ENCODE peak calls at places on chromosomes 5 and 9, in nine cellular contexts. B is activated naive CD4-positive, alpha-beta T cell treated with anti-CD3 and anti-CD28 coated beads, Interleukin-2, amount 10 ng/mL, durations not matched to agents 7 days and 5 days; Q is T1000; C is memory B cell; E is ecto neural progenitor cell; D is ACHN; T is activated naive CD8-positive, alpha-beta T cell treated with anti-CD3 and anti-CD28 coated beads, Interleukin-2, amount 50 U/mL, for 24 hours; F is GM13976; K is NT2/D1. W is an unnamed sample.

GRCh38 chr9:115691686-115692085 is 461.9 kb upstream of the PAPPA start:
- DNase-seq in B (no peak), Q (no peak), C (no peak), E (no peak), D (no peak), T (no peak), F (no peak), K (no peak), W (peak)

GRCh38 chr9:35645736-35646582 is 4.8 kb downstream of the SIT1 start:
- DNase-seq in B (no peak), Q (no peak), C (no peak), E (peak), D (peak), T (peak), F (no peak), K (peak), W (peak)

GRCh38 chr5:7094626-7095025 is 301.3 kb upstream of the ADCY2 start:
- DNase-seq in B (peak), Q (no peak), C (no peak), E (no peak), D (no peak), T (no peak), F (no peak), K (peak), W (no peak)

GRCh38 chr5:90221947-90222346 is 187.6 kb downstream of the CETN3 start:
- DNase-seq in B (no peak), Q (no peak), C (no peak), E (no peak), D (no peak), T (no peak), F (no peak), K (no peak), W (no peak)

GRCh38 chr5:110458313-110458712 is 268.2 kb downstream of the TMEM232 start:
- DNase-seq in B (no peak), Q (no peak), C (no peak), E (no peak), D (no peak), T (no peak), F (no peak), K (no peak), W (no peak)

GRCh38 chr5:74420220-74420619 is 220.3 kb downstream of the ENC1 start:
- DNase-seq in B (no peak), Q (no peak), C (no peak), E (no peak), D (no peak), T (no peak), F (no peak), K (no peak), W (no peak)

GRCh38 chr5:109485030-109485429 is 75.3 kb upstream of the PJA2 start:
- DNase-seq in B (no peak), Q (no peak), C (no peak), E (no peak), D (no peak), T (no peak), F (no peak), K (no peak), W (no peak)

GRCh38 chr5:176658817-176659216 is 11.5 kb downstream of the TSPAN17 start:
- DNase-seq in B (peak), Q (no peak), C (no peak), E (no peak), D (peak), T (no peak), F (no peak), K (no peak), W (no peak)

GRCh38 chr9:129281506-129282145 is 103.6 kb upstream of the IER5L start:
- DNase-seq in B (no peak), Q (no peak), C (no peak), E (peak), D (no peak), T (no peak), F (peak), K (no peak), W (no peak)

GRCh38 chr9:87503970-87504369 is 6.3 kb downstream of the DAPK1 start:
- DNase-seq in B (no peak), Q (no peak), C (no peak), E (no peak), D (no peak), T (no peak), F (no peak), K (no peak), W (no peak)

GRCh38 chr5:124702442-124703024 is 43.9 kb downstream of the ZNF608 start:
- DNase-seq in B (no peak), Q (no peak), C (no peak), E (no peak), D (no peak), T (no peak), F (no peak), K (no peak), W (no peak)

GRCh38 chr5:176533894-176534611 is 3.1 kb downstream of the RNF44 start:
- DNase-seq in B (peak), Q (no peak), C (no peak), E (no peak), D (no peak), T (peak), F (no peak), K (no peak), W (no peak)

GRCh38 chr5:139392678-139393496 is 2.0 kb downstream of the PROB1 start:
- DNase-seq in B (peak), Q (no peak), C (peak), E (peak), D (peak), T (peak), F (peak), K (no peak), W (peak)

GRCh38 chr5:148540636-148541035 is 113.7 kb downstream of the HTR4 start:
- DNase-seq in B (no peak), Q (no peak), C (no peak), E (no peak), D (no peak), T (no peak), F (no peak), K (no peak), W (no peak)

GRCh38 chr9:136081826-136082495 is 13.1 kb downstream of the NACC2 start:
- DNase-seq in B (no peak), Q (no peak), C (no peak), E (no peak), D (no peak), T (no peak), F (no peak), K (no peak), W (no peak)

GRCh38 chr5:40221255-40221654 is 458.5 kb upstream of the PTGER4 start:
- DNase-seq in B (no peak), Q (no peak), C (no peak), E (no peak), D (no peak), T (no peak), F (no peak), K (no peak), W (no peak)

GRCh38 chr5:32311404-32312193 is 1.1 kb downstream of the MTMR12 start:
- DNase-seq in B (no peak), Q (no peak), C (peak), E (no peak), D (no peak), T (no peak), F (no peak), K (peak), W (no peak)

GRCh38 chr5:130289132-130290088 is 385.1 kb downstream of the CHSY3 start:
- DNase-seq in B (no peak), Q (no peak), C (no peak), E (no peak), D (no peak), T (no peak), F (no peak), K (no peak), W (no peak)

GRCh38 chr9:108167136-108167900 is 677.7 kb upstream of the KLF4 start:
- DNase-seq in B (no peak), Q (no peak), C (no peak), E (no peak), D (no peak), T (no peak), F (no peak), K (no peak), W (no peak)

GRCh38 chr9:680106-680505 is 161.4 kb upstream of the DMRT1 start:
- DNase-seq in B (no peak), Q (no peak), C (no peak), E (no peak), D (no peak), T (no peak), F (no peak), K (no peak), W (no peak)

GRCh38 chr5:88515881-88516819 is 247.5 kb upstream of the TMEM161B start:
- DNase-seq in B (no peak), Q (no peak), C (no peak), E (no peak), D (no peak), T (no peak), F (no peak), K (no peak), W (no peak)

W was measured in fibroblast of the conjunctiva.